ENCODE peak calls at places on chromosomes 2 and 18, in six cellular contexts. R is K562, G is thyroid gland, A is MM.1S, H is nephron progenitor cell, D is cardiac muscle cell. N is an unnamed sample.

GRCh38 chr2:190649035-190649797 is at the start of gene NAB1:
- DNase-seq in R (no peak), G (peak), A (peak), H (peak), D (peak), N (peak)

GRCh38 chr2:226795281-226796011 is 4.2 kb downstream of the IRS1 start:
- DNase-seq in R (no peak), G (peak), A (no peak), H (peak), D (no peak), N (no peak)

GRCh38 chr18:32974421-32975165 is 201.8 kb upstream of the KLHL14 start:
- DNase-seq in R (no peak), G (peak), A (no peak), H (peak), D (no peak), N (no peak)

GRCh38 chr18:67508146-67508545 is 8.4 kb downstream of the DSEL start:
- DNase-seq in R (no peak), G (no peak), A (no peak), H (no peak), D (no peak), N (no peak)

GRCh38 chr2:144370937-144371584 is 148.9 kb downstream of the ZEB2 start:
- DNase-seq in R (peak), G (no peak), A (peak), H (no peak), D (peak), N (no peak)

GRCh38 chr2:190822038-190822437 is 58.6 kb upstream of the GLS start:
- DNase-seq in R (no peak), G (no peak), A (no peak), H (no peak), D (no peak), N (no peak)

GRCh38 chr2:38690499-38691420 is 24.8 kb downstream of the GALM start:
- DNase-seq in R (peak), G (no peak), A (no peak), H (no peak), D (peak), N (no peak)

GRCh38 chr18:69574401-69574800 is 173.7 kb downstream of the DOK6 start:
- DNase-seq in R (no peak), G (no peak), A (no peak), H (no peak), D (peak), N (no peak)

GRCh38 chr2:136117391-136117841 is 533 bp downstream of the CXCR4 start:
- DNase-seq in R (no peak), G (peak), A (peak), H (peak), D (peak), N (peak)

GRCh38 chr2:119013640-119014039 is 71.6 kb downstream of the MARCO start:
- DNase-seq in R (no peak), G (no peak), A (no peak), H (no peak), D (no peak), N (no peak)

GRCh38 chr2:158099716-158100115 is 2.0 kb upstream of the UPP2 start:
- DNase-seq in R (no peak), G (peak), A (no peak), H (no peak), D (peak), N (no peak)

GRCh38 chr2:27089111-27089954 is 2.8 kb downstream of the KHK start:
- DNase-seq in R (no peak), G (no peak), A (no peak), H (no peak), D (no peak), N (no peak)

GRCh38 chr2:43803113-43803512 is 29.3 kb downstream of the DYNC2LI1 start:
- DNase-seq in R (no peak), G (no peak), A (no peak), H (no peak), D (peak), N (no peak)

GRCh38 chr2:212384027-212384426 is 154.6 kb downstream of the ERBB4 start:
- DNase-seq in R (no peak), G (no peak), A (no peak), H (no peak), D (no peak), N (no peak)

GRCh38 chr2:144230452-144231085 is 289.4 kb downstream of the ZEB2 start:
- DNase-seq in R (peak), G (no peak), A (no peak), H (no peak), D (peak), N (no peak)

GRCh38 chr2:138239902-138240595 is 261.5 kb upstream of the SPOPL start:
- DNase-seq in R (no peak), G (no peak), A (no peak), H (no peak), D (peak), N (no peak)

GRCh38 chr2:236642584-236643291 is 73.1 kb downstream of the ACKR3 start:
- DNase-seq in R (no peak), G (peak), A (no peak), H (no peak), D (peak), N (no peak)

GRCh38 chr2:206085742-206086445 is at the start of gene INO80D:
- DNase-seq in R (peak), G (peak), A (peak), H (peak), D (peak), N (peak)

GRCh38 chr2:202169826-202170424 is 68.5 kb downstream of the SUMO1 start:
- DNase-seq in R (no peak), G (no peak), A (no peak), H (peak), D (no peak), N (no peak)

GRCh38 chr2:202165945-202166344 is 72.5 kb downstream of the SUMO1 start:
- DNase-seq in R (no peak), G (no peak), A (no peak), H (no peak), D (peak), N (no peak)

GRCh38 chr2:202172439-202173191 is 65.8 kb downstream of the SUMO1 start:
- DNase-seq in R (no peak), G (no peak), A (peak), H (no peak), D (peak), N (peak)

GRCh38 chr2:202171246-202171833 is 67.1 kb downstream of the SUMO1 start:
- DNase-seq in R (no peak), G (peak), A (no peak), H (peak), D (peak), N (peak)

DNA sequence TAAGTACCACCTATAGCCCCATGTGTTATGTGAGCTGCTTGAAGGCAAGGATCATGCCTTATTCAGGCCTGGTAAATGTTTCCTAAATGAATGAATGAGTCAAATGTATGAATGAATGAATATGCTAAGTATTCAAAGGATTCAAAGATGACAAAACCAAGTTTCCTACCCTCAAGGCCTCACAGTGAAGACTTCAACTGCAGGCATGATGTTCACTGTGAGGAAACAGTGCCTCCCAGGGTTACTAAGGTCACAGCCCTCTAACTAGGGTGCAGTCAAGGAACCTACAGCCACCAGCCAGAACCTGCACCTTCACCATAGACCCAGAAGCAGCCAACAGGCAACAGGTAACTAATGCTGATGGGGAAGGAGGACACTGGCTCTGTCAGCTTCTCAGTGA is 69.3 kb downstream of the SUMO1 start:
- DNase-seq in R (no peak), G (no peak), A (no peak), H (no peak), D (no peak), N (no peak)
- TF ChIP-seq CTCF in R (no peak), G (no peak), A (no peak), H (no peak), D (no peak), N (no peak)

GRCh38 chr2:199596549-199596948 is 138.8 kb upstream of the SATB2 start:
- DNase-seq in R (peak), G (no peak), A (peak), H (no peak), D (peak), N (no peak)
- TF ChIP-seq CTCF in R (peak), G (no peak), A (peak), H (peak), D (peak), N (peak)

GRCh38 chr18:48948112-48949050 is 2.4 kb downstream of the SMAD7 start:
- DNase-seq in R (peak), G (peak), A (peak), H (peak), D (peak), N (peak)
- TF ChIP-seq CTCF in R (no peak), G (no peak), A (no peak), H (no peak), D (peak), N (peak)

GRCh38 chr18:2547477-2548087 is 23.7 kb downstream of the METTL4 start:
- DNase-seq in R (peak), G (no peak), A (peak), H (no peak), D (peak), N (peak)
- TF ChIP-seq CTCF in R (peak), G (no peak), A (peak), H (peak), D (peak), N (peak)

GRCh38 chr18:46174317-46175039 is 70.3 kb downstream of the HAUS1 start:
- DNase-seq in R (peak), G (peak), A (peak), H (peak), D (peak), N (peak)
- TF ChIP-seq CTCF in R (peak), G (no peak), A (no peak), H (no peak), D (peak), N (peak)

GRCh38 chr2:182672471-182673165 is 43.4 kb upstream of the DNAJC10 start:
- DNase-seq in R (no peak), G (no peak), A (no peak), H (no peak), D (peak), N (no peak)

GRCh38 chr2:182664212-182664611 is 51.8 kb upstream of the DNAJC10 start:
- DNase-seq in R (no peak), G (no peak), A (no peak), H (no peak), D (no peak), N (no peak)

GRCh38 chr2:182668671-182669070 is 47.4 kb upstream of the DNAJC10 start:
- DNase-seq in R (no peak), G (peak), A (peak), H (no peak), D (no peak), N (no peak)

GRCh38 chr2:182666674-182667320 is 49.3 kb upstream of the DNAJC10 start:
- DNase-seq in R (peak), G (no peak), A (peak), H (no peak), D (peak), N (peak)

DNA sequence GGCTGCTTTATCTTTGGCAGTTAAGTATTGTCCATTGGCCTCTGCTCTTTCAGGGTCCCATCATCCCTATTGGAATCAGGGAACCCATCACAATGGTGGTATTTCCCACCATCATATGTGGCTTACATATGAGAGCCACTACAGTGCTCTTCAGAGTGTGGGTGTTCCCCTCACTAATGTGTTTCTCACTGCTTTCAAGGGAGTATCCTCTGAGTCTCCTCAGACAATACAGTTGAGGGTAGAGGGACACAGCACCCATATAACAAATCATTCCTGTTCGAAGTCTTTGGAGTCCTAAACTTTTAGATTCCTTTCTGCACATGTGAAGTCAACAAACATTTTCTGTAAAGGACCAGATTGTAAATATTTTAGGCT is 48.7 kb upstream of the DNAJC10 start:
- DNase-seq in R (no peak), G (no peak), A (no peak), H (no peak), D (no peak), N (no peak)
- TF ChIP-seq CTCF in R (no peak), G (no peak), A (no peak), H (no peak), D (no peak), N (no peak)